ENCODE peak calls at places on chromosomes 12 and 14, in five cellular contexts. R, W, Q, A and B are unnamed samples.
A peak's percentile ranks its signal among the peaks of the same experiment; 100 is the strongest.

GRCh38 chr12:34347367-34347766 is 325.1 kb downstream of the ALG10 start:
- DNase-seq in R (no peak), W (no peak), Q (no peak), A (no peak), B (no peak)

GRCh38 chr14:104982548-104983230 is 2.9 kb upstream of the CLBA1 start:
- DNase-seq in R (no peak), W (no peak), Q (no peak), A (no peak), B (no peak)

GRCh38 chr14:53047302-53047701 is 96.5 kb upstream of the FERMT2 start:
- DNase-seq in R (no peak), W (no peak), Q (no peak), A (no peak), B (no peak)

GRCh38 chr14:56585461-56586084 is 6.0 kb downstream of the TMEM260 start:
- DNase-seq in R (no peak), W (no peak), Q (no peak), A (no peak), B (no peak)

GRCh38 chr12:120903382-120903817 is 758 bp downstream of the SPPL3 start:
- DNase-seq in R (peak; percentile 69), W (peak; percentile 38), Q (peak; percentile 15), A (peak; percentile 27), B (peak; percentile 83)

GRCh38 chr14:100065942-100066574 is 836 bp downstream of the EVL start:
- DNase-seq in R (peak; percentile 75), W (no peak), Q (no peak), A (no peak), B (peak; percentile 60)

GRCh38 chr14:94581127-94581999 is at the start of gene SERPINA5:
- DNase-seq in R (no peak), W (no peak), Q (peak; percentile 45), A (peak; percentile 5), B (no peak)

GRCh38 chr14:21521526-21521925 is 4.6 kb downstream of the SALL2 start:
- DNase-seq in R (no peak), W (no peak), Q (peak; percentile 67), A (no peak), B (no peak)

GRCh38 chr12:64392221-64392620 is 1.7 kb upstream of the C12orf56 start:
- DNase-seq in R (no peak), W (no peak), Q (peak; percentile 74), A (peak; percentile 37), B (peak; percentile 49)

GRCh38 chr14:101125313-101125712 is 221.8 kb upstream of the RTL1 start:
- DNase-seq in R (no peak), W (no peak), Q (no peak), A (no peak), B (no peak)

GRCh38 chr12:6618483-6618882 is 11.3 kb upstream of the CHD4 start:
- DNase-seq in R (no peak), W (no peak), Q (no peak), A (no peak), B (no peak)

GRCh38 chr14:30194769-30195168 is 267.1 kb upstream of the PRKD1 start:
- DNase-seq in R (no peak), W (no peak), Q (peak; percentile 92), A (no peak), B (no peak)

GRCh38 chr12:69900720-69901131 is 75.7 kb downstream of the MYRFL start:
- DNase-seq in R (peak; percentile 70), W (peak; percentile 65), Q (peak; percentile 80), A (peak; percentile 78), B (no peak)

GRCh38 chr14:73427516-73428264 is 30.7 kb downstream of the NUMB start:
- DNase-seq in R (no peak), W (no peak), Q (no peak), A (no peak), B (no peak)

GRCh38 chr14:80202888-80203562 is 8.3 kb downstream of the DIO2 start:
- DNase-seq in R (no peak), W (no peak), Q (peak; percentile 11), A (peak; percentile 69), B (peak; percentile 12)

GRCh38 chr12:31369712-31370521 is 44.0 kb upstream of the SINHCAF start:
- DNase-seq in R (no peak), W (peak; percentile 43), Q (peak; percentile 75), A (peak; percentile 30), B (no peak)

GRCh38 chr12:110179291-110179690 is 55.1 kb downstream of the IFT81 start:
- DNase-seq in R (no peak), W (no peak), Q (peak; percentile 27), A (no peak), B (no peak)

GRCh38 chr12:6944381-6945186 is 762 bp downstream of the C12orf57 start:
- DNase-seq in R (peak; percentile 86), W (peak; percentile 94), Q (peak; percentile 95), A (peak; percentile 91), B (peak; percentile 85)

GRCh38 chr14:99497894-99498293 is 16.7 kb downstream of the CCNK start:
- DNase-seq in R (no peak), W (no peak), Q (no peak), A (no peak), B (no peak)

GRCh38 chr12:53071591-53072551 is 7.3 kb downstream of the SPRYD3 start:
- DNase-seq in R (no peak), W (peak; percentile 95), Q (peak; percentile 62), A (no peak), B (no peak)

GRCh38 chr12:49039421-49040363 is 20.9 kb downstream of the KMT2D start:
- DNase-seq in R (no peak), W (no peak), Q (no peak), A (no peak), B (no peak)

GRCh38 chr12:124490584-124491305 is 76.7 kb downstream of the NCOR2 start:
- DNase-seq in R (no peak), W (peak; percentile 66), Q (no peak), A (no peak), B (no peak)

GRCh38 chr14:55556929-55557623 is 22.9 kb upstream of the KTN1 start:
- DNase-seq in R (no peak), W (no peak), Q (peak; percentile 93), A (no peak), B (no peak)

GRCh38 chr14:93906341-93907329 is 20.5 kb upstream of the FAM181A start:
- DNase-seq in R (peak; percentile 43), W (peak; percentile 54), Q (peak; percentile 24), A (peak; percentile 67), B (peak; percentile 86)

GRCh38 chr12:22350817-22351371 is 16.4 kb upstream of the ST8SIA1 start:
- DNase-seq in R (no peak), W (no peak), Q (no peak), A (no peak), B (no peak)

GRCh38 chr12:7142057-7142644 is 12.0 kb downstream of the CLSTN3 start:
- DNase-seq in R (peak; percentile 58), W (no peak), Q (peak; percentile 65), A (peak; percentile 79), B (peak; percentile 62)

GRCh38 chr14:105525861-105526780 is at the start of gene TMEM121:
- DNase-seq in R (peak; percentile 36), W (peak; percentile 39), Q (no peak), A (peak; percentile 30), B (no peak)

GRCh38 chr12:24270464-24270863 is 321.0 kb upstream of the SOX5 start:
- DNase-seq in R (no peak), W (no peak), Q (no peak), A (no peak), B (no peak)

GRCh38 chr12:24266982-24267381 is 317.5 kb upstream of the SOX5 start:
- DNase-seq in R (no peak), W (no peak), Q (no peak), A (no peak), B (no peak)

GRCh38 chr12:24268663-24269186 is 319.3 kb upstream of the SOX5 start:
- DNase-seq in R (no peak), W (no peak), Q (peak; percentile 0), A (no peak), B (no peak)

DNA sequence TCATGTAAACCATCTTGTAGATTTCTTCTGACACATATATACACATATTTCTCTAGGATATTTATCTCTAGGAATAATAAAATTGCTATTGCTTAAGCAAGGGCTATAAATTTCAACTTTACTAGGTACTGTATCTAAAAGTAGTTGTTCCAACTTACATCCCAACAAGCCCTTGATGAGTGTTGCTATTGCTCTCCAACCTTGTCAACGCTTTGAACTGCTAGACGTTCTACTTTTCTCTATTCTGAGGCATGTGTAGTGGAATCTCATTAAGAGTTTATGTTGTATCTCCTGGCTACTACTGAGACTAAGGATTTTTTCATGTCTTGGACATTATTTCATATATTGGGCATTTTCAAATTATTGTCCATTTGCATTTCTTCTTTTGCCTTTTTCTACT is 321.5 kb upstream of the SOX5 start:
- DNase-seq in R (no peak), W (no peak), Q (no peak), A (no peak), B (no peak)
- TF ChIP-seq CTCF in R (no peak), W (no peak), Q (no peak), A (no peak), B (no peak)

DNA sequence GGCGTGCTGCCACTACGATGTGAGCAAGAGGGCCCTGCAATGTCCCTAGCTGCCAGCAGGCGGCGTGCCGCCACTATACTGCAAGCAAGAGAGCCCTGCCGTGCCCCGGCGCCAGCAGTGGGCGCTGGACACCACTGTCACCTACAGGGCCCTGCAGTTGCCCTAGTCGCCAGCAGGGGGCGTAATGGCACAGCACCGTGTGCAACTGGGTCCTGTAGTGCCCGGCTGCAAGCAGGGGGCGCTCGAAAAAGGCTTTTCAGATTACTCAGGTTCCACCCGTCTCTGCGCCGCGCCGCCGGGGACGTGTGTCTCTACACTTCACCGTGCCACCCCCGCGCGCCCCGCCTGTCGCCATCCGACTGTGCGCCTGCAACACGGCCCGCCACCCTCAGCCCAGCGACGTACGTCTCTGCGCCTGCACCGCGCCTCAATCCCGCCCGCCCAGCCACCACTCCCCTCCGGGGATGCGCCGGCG is 1356.9 kb downstream of the TMEM121 start:
- DNase-seq in R (peak; percentile 36), W (no peak), Q (peak; percentile 0), A (no peak), B (peak; percentile 27)
- TF ChIP-seq CTCF in R (peak; percentile 52), W (no peak), Q (peak; percentile 20), A (peak; percentile 66), B (peak; percentile 43)

DNA sequence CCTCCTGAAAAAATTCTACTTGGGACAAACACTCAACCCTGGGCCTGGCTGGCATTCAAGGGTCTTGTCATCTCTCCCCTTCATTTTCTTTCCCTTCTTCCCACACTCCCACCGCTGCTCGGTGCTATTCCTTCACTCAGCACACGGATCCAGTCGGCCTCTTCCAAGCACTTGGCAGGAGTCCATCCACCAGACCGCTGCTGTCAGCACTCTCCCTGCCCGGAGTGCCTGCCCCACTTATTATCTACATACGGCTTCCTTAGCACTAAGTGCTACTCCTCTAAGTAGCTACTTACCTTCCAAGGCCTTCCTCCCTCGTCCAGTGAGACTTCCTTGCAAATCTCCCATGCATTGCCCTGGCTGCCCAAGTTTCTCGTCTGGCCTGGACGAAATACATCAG is 29.8 kb downstream of the CALM1 start:
- DNase-seq in R (no peak), W (no peak), Q (peak; percentile 77), A (no peak), B (no peak)
- TF ChIP-seq CTCF in R (no peak), W (no peak), Q (no peak), A (no peak), B (no peak)

GRCh38 chr12:115872919-115873357 is 404.6 kb downstream of the MED13L start:
- DNase-seq in R (no peak), W (no peak), Q (no peak), A (no peak), B (no peak)

GRCh38 chr12:115870021-115870420 is 407.5 kb downstream of the MED13L start:
- DNase-seq in R (no peak), W (no peak), Q (no peak), A (no peak), B (no peak)

GRCh38 chr12:115870527-115870926 is 407.0 kb downstream of the MED13L start:
- DNase-seq in R (no peak), W (no peak), Q (no peak), A (no peak), B (no peak)

GRCh38 chr12:115872212-115872611 is 405.3 kb downstream of the MED13L start:
- DNase-seq in R (no peak), W (no peak), Q (no peak), A (no peak), B (no peak)

GRCh38 chr12:115871714-115872113 is 405.8 kb downstream of the MED13L start:
- DNase-seq in R (no peak), W (no peak), Q (peak; percentile 24), A (peak; percentile 41), B (peak; percentile 50)
- TF ChIP-seq CTCF in R (no peak), W (no peak), Q (peak; percentile 67), A (peak; percentile 91), B (no peak)